ENCODE peak calls at places on chromosomes 13 and 19, in four cellular contexts. G, P, R and Q are unnamed samples.
A peak's percentile ranks its signal among the peaks of the same experiment; 100 is the strongest.

GRCh38 chr13:112828082-112828699 is 138.4 kb downstream of the ATP11A start:
- DNase-seq in R (no peak), G (no peak), P (no peak), Q (no peak)

GRCh38 chr13:96925466-96925865 is 68.8 kb downstream of the OXGR1 start:
- DNase-seq in P (no peak), G (no peak), R (no peak), Q (no peak)

GRCh38 chr19:6501740-6502648 is at the start of gene TUBB4A:
- DNase-seq in R (no peak), P (peak; percentile 75), G (no peak), Q (peak; percentile 61)

GRCh38 chr19:10751109-10751972 is 33.5 kb downstream of the DNM2 start:
- DNase-seq in R (no peak), G (peak; percentile 61), P (no peak), Q (no peak)

GRCh38 chr19:18985257-18985656 is 44.2 kb upstream of the HOMER3 start:
- DNase-seq in G (no peak), R (no peak), P (no peak), Q (no peak)

GRCh38 chr19:51110666-51110971 is 2.4 kb upstream of the CTU1 start:
- DNase-seq in G (no peak), P (no peak), R (no peak), Q (no peak)

GRCh38 chr19:48413879-48414623 is 20.6 kb downstream of the GRIN2D start:
- DNase-seq in P (peak; percentile 70), R (peak; percentile 43), G (peak; percentile 61), Q (peak; percentile 68)

GRCh38 chr13:100724568-100724967 is 50.0 kb upstream of the TMTC4 start:
- DNase-seq in G (no peak), P (no peak), R (no peak), Q (no peak)

GRCh38 chr13:64847767-64848166 is 2382.4 kb downstream of the PCDH9 start:
- DNase-seq in P (no peak), R (no peak), G (peak; percentile 74), Q (no peak)

GRCh38 chr13:50444726-50445125 is 398.8 kb downstream of the DLEU7 start:
- DNase-seq in P (no peak), G (peak; percentile 21), R (no peak), Q (no peak)

GRCh38 chr13:112941349-112941748 is 27.7 kb upstream of the MCF2L start:
- DNase-seq in P (no peak), G (no peak), R (no peak), Q (no peak)

GRCh38 chr13:42420304-42420703 is 148.4 kb downstream of the AKAP11 start:
- DNase-seq in R (no peak), P (no peak), G (no peak), Q (no peak)

GRCh38 chr19:7373862-7374261 is 25.1 kb downstream of the ARHGEF18 start:
- DNase-seq in G (peak; percentile 58), R (no peak), P (no peak), Q (peak; percentile 54)

GRCh38 chr19:57434386-57435061 is 601 bp upstream of the ZNF749 start:
- DNase-seq in G (peak; percentile 15), P (peak; percentile 49), R (no peak), Q (peak; percentile 50)

GRCh38 chr13:66222926-66223325 is 1007.2 kb downstream of the PCDH9 start:
- DNase-seq in R (no peak), G (no peak), P (no peak), Q (no peak)

GRCh38 chr19:49338023-49338677 is 2.9 kb downstream of the CD37 start:
- DNase-seq in R (no peak), P (peak; percentile 75), G (peak; percentile 69), Q (peak; percentile 76)

GRCh38 chr19:30688696-30689095 is 316.5 kb downstream of the ZNF536 start:
- DNase-seq in P (no peak), G (no peak), R (no peak), Q (no peak)

GRCh38 chr13:45402641-45403040 is 15.5 kb downstream of the SLC25A30 start:
- DNase-seq in P (no peak), R (no peak), G (no peak), Q (no peak)

GRCh38 chr19:10112895-10113591 is 1.6 kb downstream of the P2RY11 start:
- DNase-seq in G (peak; percentile 78), P (peak; percentile 94), R (no peak), Q (peak; percentile 87)

GRCh38 chr13:23514076-23514475 is 56.1 kb upstream of the TNFRSF19 start:
- DNase-seq in R (no peak), P (no peak), G (no peak), Q (no peak)

GRCh38 chr13:97257800-97258799 is 36.0 kb downstream of the MBNL2 start:
- DNase-seq in G (peak; percentile 97), R (peak; percentile 90), P (no peak), Q (peak; percentile 84)

GRCh38 chr19:48870048-48870447 is 1.6 kb upstream of the PLEKHA4 start:
- DNase-seq in G (no peak), P (no peak), R (no peak), Q (no peak)

GRCh38 chr13:19985219-19985556 is 26.7 kb downstream of the ZMYM2 start:
- DNase-seq in R (no peak), G (no peak), P (no peak), Q (no peak)

GRCh38 chr13:110340812-110341444 is 33.8 kb downstream of the COL4A2 start:
- DNase-seq in R (peak; percentile 93), G (peak; percentile 59), P (no peak), Q (no peak)
- H2BK5ac ChIP-seq in R (peak overlapping the region; percentile 96), G (no peak overlapping the region), P (no peak overlapping the region), Q (no peak overlapping the region)

GRCh38 chr19:54379187-54379678 is 14.5 kb upstream of the LAIR1 start:
- DNase-seq in P (no peak), G (no peak), R (no peak), Q (no peak)

GRCh38 chr19:54380897-54381296 is 16.2 kb upstream of the LAIR1 start:
- DNase-seq in G (no peak), R (no peak), P (no peak), Q (no peak)

GRCh38 chr19:54388001-54388802 is 23.5 kb upstream of the LAIR1 start:
- DNase-seq in R (no peak), P (no peak), G (no peak), Q (no peak)

GRCh38 chr19:54388803-54389144 is 24.0 kb upstream of the LAIR1 start:
- DNase-seq in P (no peak), G (no peak), R (no peak), Q (no peak)

GRCh38 chr19:54383330-54383729 is 18.6 kb upstream of the LAIR1 start:
- DNase-seq in P (no peak), G (no peak), R (no peak), Q (no peak)
- H3K4me1 ChIP-seq in P (no peaks in the 10 kb centered on the region), G (no peaks in the 10 kb centered on the region), R (no peaks in the 10 kb centered on the region), Q (no peaks in the 10 kb centered on the region)

GRCh38 chr13:48252176-48252575 is 19.2 kb downstream of the ITM2B start:
- DNase-seq in G (no peak), R (no peak), P (no peak), Q (no peak)

GRCh38 chr13:48253849-48254248 is 20.8 kb downstream of the ITM2B start:
- DNase-seq in R (no peak), G (no peak), P (no peak), Q (no peak)

GRCh38 chr13:48251616-48252081 is 18.6 kb downstream of the ITM2B start:
- DNase-seq in P (no peak), R (peak; percentile 58), G (no peak), Q (no peak)

GRCh38 chr13:48246097-48246496 is 13.1 kb downstream of the ITM2B start:
- DNase-seq in R (no peak), G (no peak), P (no peak), Q (no peak)

DNA sequence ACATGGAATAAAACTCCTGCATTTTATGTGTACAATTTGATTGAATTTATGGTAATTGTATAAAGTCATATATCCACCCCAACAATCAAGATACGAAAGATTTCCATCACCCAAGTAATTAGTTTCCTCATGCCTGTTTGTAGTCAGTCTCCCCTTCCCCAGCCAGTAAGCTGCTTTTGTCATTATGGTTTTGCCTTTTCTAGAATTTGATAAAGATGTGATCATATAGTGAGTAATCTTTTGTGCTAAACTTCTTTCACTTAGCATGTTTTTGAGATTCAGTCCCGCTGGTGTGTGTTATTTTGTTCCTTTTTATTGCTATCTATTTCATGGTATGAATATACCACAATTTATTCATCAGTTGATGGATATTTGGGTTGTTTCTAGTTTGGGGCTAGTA is 16.0 kb downstream of the ITM2B start:
- DNase-seq in P (no peak), R (no peak), G (no peak), Q (no peak)
- H3K56ac ChIP-seq in P (no peak overlapping the region), R (no peak overlapping the region), G (no peak overlapping the region), Q (no peak overlapping the region)

GRCh38 chr19:39004403-39004802 is 27.9 kb downstream of the FBXO27 start:
- DNase-seq in R (no peak), P (no peak), G (no peak), Q (no peak)

GRCh38 chr19:39003188-39003587 is 27.6 kb upstream of the FBXO17 start:
- DNase-seq in G (no peak), R (no peak), P (no peak), Q (no peak)

DNA sequence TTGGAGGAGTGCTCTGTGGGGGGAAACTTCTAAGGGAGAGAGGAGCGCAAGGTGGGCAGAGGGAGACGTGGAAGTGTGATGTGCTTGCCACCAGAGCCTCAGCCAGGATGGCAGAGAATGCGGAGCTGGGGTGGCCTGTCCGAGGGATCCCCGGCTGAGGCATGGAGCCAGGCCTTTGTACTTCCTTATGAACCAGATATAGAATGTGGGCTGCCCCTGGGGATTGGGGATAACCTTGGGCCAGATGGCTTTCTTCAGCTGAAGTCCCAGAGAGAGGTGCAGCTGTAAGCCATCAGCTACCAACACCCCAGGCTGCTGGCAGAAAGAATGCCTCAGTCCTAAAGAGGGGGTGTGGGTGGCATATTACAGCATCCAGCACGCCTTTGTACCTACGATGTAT is 25.5 kb upstream of the FBXO17 start:
- DNase-seq in R (no peak), G (no peak), P (no peak), Q (no peak)
- H2BK5ac ChIP-seq in R (no peak overlapping the region), G (no peak overlapping the region), P (no peak overlapping the region), Q (no peak overlapping the region)

DNA sequence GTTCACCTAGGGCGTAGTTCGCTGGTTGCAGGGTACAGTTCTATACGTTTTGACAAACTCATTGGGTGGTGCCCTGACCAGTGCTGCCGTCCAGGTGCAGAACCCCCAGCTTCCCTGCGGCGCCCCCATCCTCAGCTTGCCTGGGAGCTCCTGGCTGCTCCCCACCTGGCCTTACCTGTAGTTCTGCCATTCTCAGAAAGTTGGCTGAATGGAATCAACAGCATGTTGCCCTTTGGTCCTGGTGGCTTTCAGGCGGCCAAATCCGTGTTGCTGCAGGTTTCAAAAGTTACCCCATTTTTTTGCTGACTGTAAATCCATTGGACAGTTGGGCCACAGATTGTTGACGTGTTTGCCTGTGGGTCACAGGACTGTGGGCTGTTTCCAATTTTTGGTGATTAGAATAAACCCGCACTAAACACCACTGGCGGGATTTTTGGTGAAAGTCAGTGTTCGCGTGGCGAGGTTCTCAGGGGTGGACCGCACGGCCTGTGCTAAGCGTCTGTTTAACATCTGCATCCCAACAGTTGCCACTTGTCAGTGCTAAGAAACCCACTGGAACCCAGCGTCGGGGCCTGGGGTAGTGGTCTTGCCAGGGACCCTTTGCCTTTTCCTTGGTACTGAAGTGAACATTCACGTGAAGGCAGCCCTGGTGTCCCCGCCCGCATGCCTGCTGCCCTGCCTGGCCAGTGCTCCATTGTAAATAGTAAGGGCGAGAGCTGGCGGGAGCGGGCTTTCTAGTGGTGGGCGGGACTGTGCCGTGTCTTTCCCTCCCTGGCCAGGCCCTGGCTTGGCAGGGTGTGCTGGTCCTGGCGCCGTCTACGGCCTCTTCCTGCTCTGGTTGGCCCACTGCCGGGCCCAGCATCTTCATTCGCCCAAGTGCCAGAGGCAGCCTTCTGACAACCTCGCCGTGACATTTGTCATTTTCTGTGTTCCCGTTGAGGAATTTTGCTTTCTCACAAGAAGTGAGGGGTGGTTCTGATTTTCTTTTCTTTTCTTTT is 3.3 kb downstream of the DOT1L start:
- DNase-seq in P (no peak), R (peak; percentile 67), G (no peak), Q (peak; percentile 65)
- H3K4me1 ChIP-seq in P (peaks cover 3% of the 10 kb centered on the region), R (peaks cover 37% of the 10 kb centered on the region), G (peaks cover 8% of the 10 kb centered on the region), Q (peaks cover 9% of the 10 kb centered on the region)